ENCODE peak calls at places on chromosomes 1 and 21, in seven cellular contexts. B, G, Q, I, Y, Z and V are unnamed samples.

GRCh38 chr1:150994248-150994647 is 12.2 kb downstream of the ANXA9 start:
- DNase-seq in Z (no peak), G (no peak), Q (no peak), Y (no peak), B (no peak), I (no peak), V (no peak)

GRCh38 chr1:145995964-145996432 is 381 bp downstream of the TXNIP start:
- DNase-seq in Q (peak; percentile 43), G (no peak), Z (no peak), I (peak; percentile 55), B (no peak), Y (no peak), V (no peak)

GRCh38 chr21:31999810-32000468 is 127.1 kb downstream of the HUNK start:
- DNase-seq in G (no peak), B (no peak), I (no peak), Y (no peak), Z (no peak), Q (no peak), V (no peak)

GRCh38 chr1:243912347-243912746 is 62.3 kb upstream of the AKT3 start:
- DNase-seq in G (no peak), Q (no peak), I (no peak), B (no peak), Y (no peak), Z (no peak), V (no peak)

GRCh38 chr1:159307338-159307737 is 5.2 kb downstream of the FCER1A start:
- DNase-seq in Z (no peak), Q (no peak), G (no peak), I (peak; percentile 66), B (no peak), Y (no peak), V (no peak)

GRCh38 chr1:23556661-23557470 is 2.4 kb downstream of the ID3 start:
- DNase-seq in Y (no peak), Q (no peak), I (peak; percentile 88), G (no peak), B (no peak), Z (peak; percentile 44), V (no peak)

GRCh38 chr1:145796753-145797152 is 27.1 kb downstream of the RNF115 start:
- DNase-seq in Q (no peak), B (no peak), Z (no peak), I (no peak), G (no peak), Y (no peak), V (no peak)

GRCh38 chr21:33828083-33828482 is 87.5 kb downstream of the ATP5PO start:
- DNase-seq in Y (no peak), Q (no peak), G (no peak), I (no peak), B (no peak), Z (no peak), V (no peak)

GRCh38 chr21:22965455-22966125 is 1967.4 kb downstream of the NCAM2 start:
- DNase-seq in B (no peak), G (no peak), Y (no peak), I (peak; percentile 48), Z (no peak), Q (no peak), V (no peak)

GRCh38 chr1:53321776-53322602 is 5.9 kb downstream of the LRP8 start:
- DNase-seq in Z (no peak), G (no peak), Q (no peak), Y (no peak), B (peak; percentile 51), I (peak; percentile 61), V (no peak)

GRCh38 chr1:162663589-162664030 is 31.3 kb downstream of the DDR2 start:
- DNase-seq in Z (peak; percentile 94), Y (no peak), G (no peak), B (no peak), Q (peak; percentile 22), I (peak; percentile 55), V (no peak)

GRCh38 chr1:174839211-174839610 is 160.5 kb upstream of the CACYBP start:
- DNase-seq in Z (no peak), Y (no peak), Q (no peak), G (no peak), B (no peak), I (no peak), V (no peak)

GRCh38 chr1:196609114-196609737 is 986 bp upstream of the KCNT2 start:
- DNase-seq in Q (no peak), B (no peak), G (no peak), I (peak; percentile 86), Y (no peak), Z (no peak), V (no peak)

GRCh38 chr1:90879281-90879680 is 142.6 kb downstream of the ZNF644 start:
- DNase-seq in Q (no peak), I (no peak), Z (no peak), Y (no peak), G (no peak), B (no peak), V (no peak)

GRCh38 chr1:41360074-41361027 is 883 bp upstream of the FOXO6 start:
- DNase-seq in B (peak; percentile 72), G (no peak), Q (peak; percentile 24), Y (no peak), I (peak; percentile 85), Z (no peak), V (peak; percentile 50)

GRCh38 chr21:44847261-44848056 is 26.0 kb downstream of the PTTG1IP start:
- DNase-seq in B (no peak), Q (no peak), Y (no peak), G (no peak), I (no peak), Z (no peak), V (peak; percentile 62)

GRCh38 chr1:226236826-226237225 is 13.4 kb downstream of the MIXL1 start:
- DNase-seq in Q (no peak), B (no peak), Y (no peak), G (no peak), I (no peak), Z (no peak), V (no peak)

GRCh38 chr1:19802269-19802668 is 2.6 kb upstream of the TMCO4 start:
- DNase-seq in I (peak; percentile 58), G (no peak), B (no peak), Q (no peak), Z (no peak), Y (no peak), V (no peak)

GRCh38 chr21:36306872-36307534 is 13.0 kb upstream of the MORC3 start:
- DNase-seq in I (no peak), Q (no peak), Y (no peak), B (peak; percentile 21), G (no peak), Z (no peak), V (no peak)

DNA sequence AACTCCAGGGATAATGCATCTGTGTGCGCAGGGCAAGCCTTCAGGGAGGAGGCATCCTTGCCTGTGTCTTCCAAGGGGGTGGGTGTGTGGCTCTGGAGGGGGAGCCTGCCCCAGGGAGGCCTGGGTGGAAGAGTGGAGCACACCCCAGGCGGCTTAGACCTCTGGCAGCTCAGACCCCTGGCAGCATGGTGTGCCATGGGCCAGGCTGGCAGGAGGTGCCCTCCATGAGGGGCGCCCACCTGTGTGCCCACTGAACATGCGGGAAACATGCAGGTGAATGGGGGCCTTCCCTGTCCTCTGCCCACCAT is 1.1 kb upstream of the PANK4 start:
- DNase-seq in G (no peak), I (no peak), Q (no peak), B (no peak), Y (no peak), Z (no peak), V (no peak)
- H3K4me1 ChIP-seq in G (peaks cover 72% of the 10 kb centered on the region), I (no peaks in the 10 kb centered on the region), Q (peaks cover 12% of the 10 kb centered on the region), B (peaks cover 71% of the 10 kb centered on the region), Y (peaks cover 46% of the 10 kb centered on the region), Z (peaks cover 27% of the 10 kb centered on the region), V (peaks cover 56% of the 10 kb centered on the region)

DNA sequence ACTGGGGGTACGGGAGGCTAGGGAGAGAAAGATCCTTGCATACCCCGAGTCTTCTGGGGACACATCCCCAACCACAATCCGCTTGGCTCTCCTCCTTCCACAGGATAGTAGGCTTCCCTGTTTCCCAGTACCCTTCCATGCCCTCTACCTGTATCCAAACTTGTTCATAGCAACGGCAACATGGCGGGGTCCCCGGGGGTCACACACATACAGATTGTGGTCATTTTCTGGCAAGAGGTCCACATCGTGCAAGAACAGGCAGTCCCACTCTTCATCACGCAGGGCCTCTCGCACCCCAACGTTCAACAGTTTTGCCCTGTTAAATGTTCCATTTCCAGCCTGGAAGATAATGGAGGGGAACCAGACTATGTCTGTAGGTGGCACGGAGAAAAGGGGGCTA is 3.6 kb downstream of the B4GALT3 start:
- DNase-seq in G (no peak), Y (no peak), I (no peak), Q (no peak), Z (no peak), B (peak; percentile 53), V (no peak)
- H3K36me3 ChIP-seq in G (peaks cover 73% of the 10 kb centered on the region), Y (no peaks in the 10 kb centered on the region), I (peaks cover 58% of the 10 kb centered on the region), Q (peaks cover 12% of the 10 kb centered on the region), Z (peaks cover 55% of the 10 kb centered on the region), B (peaks cover 75% of the 10 kb centered on the region), V (peaks cover 70% of the 10 kb centered on the region)

DNA sequence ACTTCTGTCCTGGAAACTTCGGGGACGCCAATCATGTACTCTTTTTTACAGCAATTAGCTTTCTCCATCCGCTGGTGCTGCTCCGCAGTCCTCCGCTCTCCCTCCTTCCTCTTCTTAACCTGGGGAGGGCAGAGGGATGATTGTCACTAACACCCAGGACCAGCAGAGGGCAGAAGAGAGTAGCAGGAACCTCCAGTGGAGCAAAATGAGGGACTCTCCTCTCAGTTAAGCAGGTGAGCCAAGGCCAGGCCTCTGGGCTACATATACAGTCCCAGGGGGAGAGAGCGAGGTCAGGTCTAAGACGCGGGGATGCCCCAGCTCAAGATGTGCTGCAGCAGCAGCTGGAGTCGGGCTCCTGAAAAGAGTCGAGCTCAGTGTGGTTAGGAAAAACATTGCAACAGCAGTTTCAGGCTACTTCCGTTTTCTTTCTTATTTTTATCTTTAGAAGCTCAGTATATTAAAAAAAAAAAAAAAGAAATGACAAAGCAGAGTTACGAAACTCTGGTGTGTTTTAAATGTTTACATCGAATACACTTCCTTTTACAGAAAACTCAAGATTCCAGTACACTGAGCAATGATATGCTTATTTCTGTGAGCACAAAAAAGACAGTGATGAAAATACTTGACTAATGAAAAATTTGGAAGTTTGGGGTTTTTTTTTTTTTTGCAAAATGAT is 25.7 kb upstream of the NLRP3 start:
- DNase-seq in Y (peak; percentile 79), G (peak; percentile 78), Q (peak; percentile 77), B (peak; percentile 93), I (peak; percentile 93), Z (peak; percentile 79), V (peak; percentile 77)
- H3K4me3 ChIP-seq in Y (peak overlapping the region; percentile 16), G (peak overlapping the region; percentile 30), Q (no peak overlapping the region), B (no peak overlapping the region), I (no peak overlapping the region), Z (peak overlapping the region; percentile 71), V (peak overlapping the region; percentile 37)

DNA sequence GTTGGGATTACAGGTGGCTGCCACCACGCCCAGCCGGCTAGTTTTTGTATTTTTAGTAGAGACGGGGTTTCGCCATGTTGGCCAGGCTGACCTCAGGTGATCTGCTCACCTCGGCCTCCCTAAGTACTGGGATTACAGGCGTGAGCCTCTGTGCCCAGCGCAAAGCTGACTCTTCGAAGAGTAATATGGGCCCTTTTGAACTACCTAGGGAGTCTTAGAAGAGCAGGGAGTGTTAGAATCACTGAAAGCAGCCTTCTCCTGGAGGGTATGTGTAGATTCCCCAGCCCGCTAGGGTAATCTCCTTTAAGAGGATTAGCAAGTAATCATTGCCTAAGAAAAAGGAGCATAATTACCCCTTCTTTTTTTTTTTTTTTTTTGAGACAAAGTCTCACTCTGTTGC is 6.5 kb upstream of the MAST2 start:
- DNase-seq in Q (no peak), B (no peak), Z (no peak), G (no peak), Y (no peak), I (peak; percentile 54), V (no peak)
- H3K4me1 ChIP-seq in Q (no peaks in the 10 kb centered on the region), B (no peaks in the 10 kb centered on the region), Z (no peaks in the 10 kb centered on the region), G (peaks cover under 1% of the 10 kb centered on the region), Y (no peaks in the 10 kb centered on the region), I (no peaks in the 10 kb centered on the region), V (no peaks in the 10 kb centered on the region)